ENCODE peak calls at places on chromosomes 3 and 15, in seven cellular contexts. D is CD8-positive, alpha-beta T cell; J is IMR-90; S is coronary artery; U is heart left ventricle; A is GM12878; G is lower lobe of right lung. R is an unnamed sample.

GRCh38 chr3:124557433-124558232 is 172.6 kb upstream of the UMPS start:
- DNase-seq in D (no peak), J (peak; percentile 71), S (no peak), U (no peak), A (no peak), G (no peak), R (no peak)

GRCh38 chr3:23159929-23160328 is 43.2 kb upstream of the UBE2E2 start:
- DNase-seq in D (no peak), J (peak; percentile 95), S (no peak), U (no peak), A (no peak), G (no peak), R (no peak)

GRCh38 chr15:38883987-38884386 is 319.4 kb upstream of the RASGRP1 start:
- DNase-seq in D (no peak), J (peak; percentile 27), S (no peak), U (no peak), A (no peak), G (no peak), R (no peak)

GRCh38 chr15:76217029-76217866 is 94.0 kb downstream of the ETFA start:
- DNase-seq in D (no peak), J (peak; percentile 57), S (no peak), U (no peak), A (no peak), G (no peak), R (no peak)

GRCh38 chr15:44598892-44599291 is 61.9 kb downstream of the EIF3J start:
- DNase-seq in D (no peak), J (peak; percentile 85), S (no peak), U (no peak), A (no peak), G (no peak), R (no peak)

GRCh38 chr15:55917881-55918296 is 75.5 kb downstream of the NEDD4 start:
- DNase-seq in D (no peak), J (peak; percentile 96), S (no peak), U (no peak), A (no peak), G (no peak), R (no peak)

GRCh38 chr15:50884583-50884982 is 23.9 kb upstream of the AP4E1 start:
- DNase-seq in D (no peak), J (peak; percentile 61), S (no peak), U (no peak), A (no peak), G (no peak), R (no peak)

GRCh38 chr3:192818126-192818525 is 90.8 kb upstream of the FGF12 start:
- DNase-seq in D (no peak), J (peak; percentile 48), S (no peak), U (no peak), A (no peak), G (no peak), R (no peak)

GRCh38 chr3:39126532-39127071 is 19.1 kb downstream of the TTC21A start:
- DNase-seq in D (no peak), J (peak; percentile 65), S (no peak), U (no peak), A (no peak), G (peak; percentile 52), R (no peak)

GRCh38 chr15:99481406-99481805 is 84.4 kb upstream of the MEF2A start:
- DNase-seq in D (no peak), J (no peak), S (no peak), U (no peak), A (no peak), G (no peak), R (peak; percentile 43)

GRCh38 chr3:121436641-121437040 is 109.1 kb downstream of the POLQ start:
- DNase-seq in D (no peak), J (no peak), S (no peak), U (no peak), A (no peak), G (no peak), R (no peak)

GRCh38 chr3:121430816-121431215 is 115.0 kb downstream of the POLQ start:
- DNase-seq in D (no peak), J (no peak), S (no peak), U (no peak), A (no peak), G (no peak), R (no peak)

GRCh38 chr3:121436074-121436473 is 109.7 kb downstream of the POLQ start:
- DNase-seq in D (no peak), J (no peak), S (no peak), U (no peak), A (no peak), G (no peak), R (no peak)

DNA sequence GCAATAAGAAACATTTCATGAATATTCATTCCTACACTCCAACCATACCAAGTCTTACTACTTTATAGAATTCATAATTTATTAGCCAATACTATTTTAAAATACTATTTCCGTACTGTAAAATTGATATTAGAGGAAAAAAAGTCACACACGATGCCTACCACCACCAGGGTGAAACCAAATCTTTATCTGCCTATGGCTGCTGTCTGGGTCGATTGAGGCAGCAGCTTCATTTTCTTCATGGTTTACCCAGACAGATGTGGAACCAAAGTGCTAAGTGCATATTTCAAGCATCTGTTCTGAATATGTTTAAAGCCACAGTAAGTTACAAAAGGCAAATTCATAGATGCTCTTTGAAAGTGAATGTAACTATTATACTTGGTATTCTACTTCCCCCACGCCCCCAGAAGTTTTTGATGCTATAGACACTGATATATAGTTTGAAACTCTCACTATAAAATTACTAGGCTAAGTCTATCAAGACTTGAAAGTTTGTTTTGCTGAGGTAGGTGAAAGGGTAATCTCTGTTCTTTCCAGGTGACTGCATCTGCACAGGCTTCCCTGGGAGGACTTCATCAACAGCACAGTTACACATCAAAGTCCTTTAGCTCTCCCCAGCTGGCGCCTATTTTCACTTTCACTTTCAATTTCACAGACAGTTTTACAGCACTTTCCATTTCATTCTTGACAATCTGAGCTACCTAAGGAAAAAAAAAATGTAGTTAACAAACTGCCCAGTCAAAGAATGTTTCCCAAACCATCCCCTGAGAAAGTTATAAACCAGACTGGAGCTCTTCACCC is 113.9 kb downstream of the POLQ start:
- DNase-seq in D (peak; percentile 42), J (peak; percentile 59), S (no peak), U (peak; percentile 9), A (peak; percentile 62), G (no peak), R (no peak)
- H3K4me3 ChIP-seq in D (peak overlapping the region; percentile 39), J (peak overlapping the region; percentile 22), S (peak overlapping the region; percentile 64), U (peak overlapping the region; percentile 29), A (no peak overlapping the region), G (peak overlapping the region; percentile 33), R (peak overlapping the region; percentile 33)

GRCh38 chr15:65856821-65857455 is 12.4 kb upstream of the RAB11A start:
- DNase-seq in D (peak; percentile 84), J (peak; percentile 53), S (no peak), U (peak; percentile 47), A (no peak), G (peak; percentile 84), R (peak; percentile 68)

GRCh38 chr15:65857718-65858402 is 11.4 kb upstream of the RAB11A start:
- DNase-seq in D (no peak), J (no peak), S (no peak), U (no peak), A (no peak), G (no peak), R (no peak)

GRCh38 chr15:65863106-65863505 is 6.2 kb upstream of the RAB11A start:
- DNase-seq in D (no peak), J (no peak), S (no peak), U (no peak), A (no peak), G (no peak), R (no peak)

GRCh38 chr15:65867244-65867643 is 2.0 kb upstream of the RAB11A start:
- DNase-seq in D (no peak), J (no peak), S (no peak), U (no peak), A (no peak), G (no peak), R (no peak)

DNA sequence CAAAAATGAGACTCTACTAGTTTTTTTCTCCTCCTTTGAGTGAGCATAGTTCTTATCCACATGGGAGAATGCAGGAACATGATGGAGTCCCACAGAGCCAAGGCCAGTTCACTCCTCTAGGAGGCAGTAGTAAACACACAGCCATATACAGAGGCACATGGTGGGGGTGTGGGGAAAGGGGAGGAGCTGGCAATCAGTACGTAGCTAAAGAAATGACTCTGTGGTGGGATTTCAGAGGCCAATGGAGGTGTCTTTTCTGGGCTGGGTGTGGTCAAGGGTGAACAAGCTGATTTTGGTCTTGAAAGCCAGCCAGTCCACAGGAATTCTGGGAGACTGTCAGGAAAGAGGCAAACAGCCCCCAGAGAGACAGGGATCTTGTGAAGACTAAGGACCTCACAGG is 6.6 kb upstream of the RAB11A start:
- DNase-seq in D (peak; percentile 71), J (peak; percentile 56), S (no peak), U (no peak), A (no peak), G (no peak), R (no peak)
- H3K27ac ChIP-seq in D (no peak overlapping the region), J (no peak overlapping the region), S (no peak overlapping the region), U (no peak overlapping the region), A (no peak overlapping the region), G (no peak overlapping the region), R (no peak overlapping the region)

DNA sequence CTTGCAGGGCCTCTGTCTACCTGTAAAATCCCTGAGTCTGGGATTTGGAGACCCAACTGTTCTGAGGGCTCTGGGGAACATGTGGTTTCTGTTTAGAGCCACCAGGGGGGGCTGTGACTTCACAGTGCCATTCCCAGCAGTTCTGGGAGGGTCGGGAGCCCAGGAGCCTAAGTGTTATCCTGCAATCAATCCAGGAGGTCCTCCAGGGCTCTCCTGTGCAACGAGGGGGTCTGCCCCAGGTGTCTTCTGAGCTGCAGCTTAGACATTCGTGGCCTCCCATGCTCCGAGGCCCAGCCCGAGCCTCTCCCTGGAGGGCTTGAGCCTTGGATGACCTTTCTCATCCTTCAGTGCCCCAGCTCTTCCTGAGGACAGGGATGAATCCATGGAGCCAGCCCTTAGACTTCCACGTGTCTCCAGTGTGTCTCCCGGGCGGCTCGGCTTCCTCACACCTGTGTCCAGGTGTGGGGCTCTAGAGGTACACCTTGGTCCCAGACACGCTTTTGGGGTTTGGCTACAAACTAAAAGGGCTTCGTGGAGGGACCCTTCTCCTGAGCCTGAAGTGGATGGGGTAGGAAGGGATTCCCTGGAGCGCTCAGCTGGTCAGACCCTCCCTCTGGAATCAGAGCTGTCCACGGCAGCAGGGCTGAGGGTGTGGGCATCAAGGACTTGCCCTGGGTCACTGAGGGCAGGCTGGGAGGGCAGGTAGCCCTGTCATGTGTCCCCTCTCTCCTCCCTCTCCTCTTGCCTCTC is 20.3 kb upstream of the ABTB1 start:
- DNase-seq in D (peak; percentile 39), J (peak; percentile 50), S (peak; percentile 72), U (peak; percentile 61), A (no peak), G (peak; percentile 64), R (no peak)
- TF ChIP-seq CTCF in D (peak; percentile 74), J (peak; percentile 91), S (peak; percentile 85), U (peak; percentile 92), A (peak; percentile 80), G (peak; percentile 94), R (peak; percentile 76)

GRCh38 chr3:37962906-37963486 is 27.6 kb upstream of the VILL start:
- DNase-seq in D (no peak), J (no peak), S (no peak), U (no peak), A (no peak), G (no peak), R (no peak)

GRCh38 chr3:37961622-37962455 is 28.7 kb upstream of the VILL start:
- DNase-seq in D (no peak), J (no peak), S (no peak), U (no peak), A (no peak), G (no peak), R (no peak)

GRCh38 chr3:37963635-37964034 is 27.0 kb upstream of the VILL start:
- DNase-seq in D (no peak), J (no peak), S (no peak), U (no peak), A (no peak), G (no peak), R (no peak)

GRCh38 chr3:37967252-37967881 is 23.2 kb upstream of the VILL start:
- DNase-seq in D (peak; percentile 57), J (peak; percentile 65), S (no peak), U (peak; percentile 76), A (no peak), G (peak; percentile 74), R (peak; percentile 75)

GRCh38 chr3:37964716-37965115 is 25.9 kb upstream of the VILL start:
- DNase-seq in D (no peak), J (no peak), S (no peak), U (no peak), A (no peak), G (no peak), R (no peak)
- H3K4me3 ChIP-seq in D (no peak overlapping the region), J (no peak overlapping the region), S (no peak overlapping the region), U (no peak overlapping the region), A (no peak overlapping the region), G (no peak overlapping the region), R (no peak overlapping the region)

R was measured in right atrium auricular region.